ENCODE peak calls at places on chromosomes 7 and 10, in four cellular contexts. L, U, Z and M are unnamed samples.
A peak's percentile ranks its signal among the peaks of the same experiment; 100 is the strongest.

GRCh38 chr7:150939052-150939810 is 38.9 kb downstream of the KCNH2 start:
- DNase-seq in L (no peak), U (no peak), Z (no peak), M (no peak)

GRCh38 chr7:102182016-102182415 is 104.7 kb upstream of the SH2B2 start:
- DNase-seq in U (no peak), Z (no peak), L (no peak), M (no peak)

GRCh38 chr7:82567841-82568240 is 124.3 kb upstream of the CACNA2D1 start:
- DNase-seq in L (no peak), U (no peak), Z (no peak), M (no peak)

GRCh38 chr10:70685461-70685911 is 13.2 kb downstream of the ADAMTS14 start:
- DNase-seq in Z (no peak), U (no peak), L (no peak), M (peak; percentile 27)

GRCh38 chr10:92848441-92849233 is at the start of gene EXOC6:
- DNase-seq in L (peak; percentile 77), Z (peak; percentile 89), U (peak; percentile 80), M (peak; percentile 89)

GRCh38 chr10:78306358-78306757 is 272.7 kb downstream of the RPS24 start:
- DNase-seq in Z (no peak), L (no peak), U (peak; percentile 10), M (no peak)

GRCh38 chr7:20249924-20250323 is 32.7 kb upstream of the MACC1 start:
- DNase-seq in L (peak; percentile 93), Z (no peak), U (no peak), M (no peak)

GRCh38 chr7:157975401-157976372 is 611.9 kb downstream of the PTPRN2 start:
- DNase-seq in U (no peak), Z (no peak), L (no peak), M (no peak)

GRCh38 chr10:122234416-122234815 is 36.7 kb upstream of the BTBD16 start:
- DNase-seq in U (no peak), Z (no peak), L (no peak), M (no peak)

GRCh38 chr10:78263521-78263988 is 229.9 kb downstream of the RPS24 start:
- DNase-seq in Z (no peak), U (no peak), L (peak; percentile 73), M (no peak)

GRCh38 chr10:101485207-101485606 is 102.8 kb downstream of the POLL start:
- DNase-seq in U (no peak), L (no peak), Z (no peak), M (no peak)

GRCh38 chr7:76364198-76364584 is 5.4 kb upstream of the YWHAG start:
- DNase-seq in Z (peak; percentile 67), U (no peak), L (peak; percentile 77), M (peak; percentile 78)

GRCh38 chr10:35486297-35486991 is 118.7 kb upstream of the GJD4 start:
- DNase-seq in L (no peak), Z (no peak), U (no peak), M (no peak)

GRCh38 chr7:22909958-22910357 is 87.3 kb upstream of the TOMM7 start:
- DNase-seq in Z (no peak), U (no peak), L (no peak), M (no peak)
- H3K4me1 ChIP-seq in Z (peaks cover 9% of the 10 kb centered on the region), U (peaks cover 2% of the 10 kb centered on the region), L (no peaks in the 10 kb centered on the region), M (no peaks in the 10 kb centered on the region)

GRCh38 chr7:128344431-128344774 is 695 bp upstream of the RBM28 start:
- DNase-seq in Z (no peak), L (no peak), U (no peak), M (no peak)
- H3K4me3 ChIP-seq in Z (no peak overlapping the region), L (peak overlapping the region; percentile 95), U (no peak overlapping the region), M (no peak overlapping the region)

GRCh38 chr7:75049817-75050216 is 23.8 kb downstream of the RCC1L start:
- DNase-seq in U (no peak), L (no peak), Z (no peak), M (no peak)

GRCh38 chr7:75048435-75049379 is 24.9 kb downstream of the RCC1L start:
- DNase-seq in U (no peak), Z (no peak), L (peak; percentile 82), M (no peak)

GRCh38 chr7:75042299-75042698 is 31.3 kb downstream of the RCC1L start:
- DNase-seq in Z (peak; percentile 71), L (no peak), U (no peak), M (no peak)

GRCh38 chr7:75042831-75043703 is 30.5 kb downstream of the RCC1L start:
- DNase-seq in U (no peak), L (no peak), Z (no peak), M (no peak)

DNA sequence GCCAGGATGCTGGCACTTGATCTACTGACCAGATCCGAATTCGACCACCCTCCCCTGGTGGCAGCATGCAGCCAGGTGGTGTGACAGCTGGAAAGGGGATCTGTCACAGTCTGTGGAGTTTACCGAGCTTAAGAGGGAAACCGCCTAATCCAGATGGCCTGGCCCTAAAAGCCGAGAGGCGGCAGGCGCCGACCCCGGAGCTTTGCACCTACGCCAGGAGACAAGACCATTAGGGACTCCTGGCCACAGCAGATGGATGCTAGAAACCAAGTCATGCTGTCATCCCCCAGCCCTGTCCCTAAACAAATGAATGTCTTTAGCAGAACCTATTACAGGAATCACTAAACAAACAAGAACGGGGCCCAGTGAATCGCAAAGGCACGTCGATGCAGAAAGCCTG is 27.7 kb downstream of the RCC1L start:
- DNase-seq in L (no peak), Z (no peak), U (no peak), M (no peak)
- H3K27ac ChIP-seq in L (no peak overlapping the region), Z (peak overlapping the region; percentile 66), U (no peak overlapping the region), M (no peak overlapping the region)

GRCh38 chr7:144818516-144818915 is 17.3 kb downstream of the TPK1 start:
- DNase-seq in U (no peak), L (peak; percentile 10), Z (no peak), M (peak; percentile 26)
- H3K4me1 ChIP-seq in U (no peaks in the 10 kb centered on the region), L (no peaks in the 10 kb centered on the region), Z (no peaks in the 10 kb centered on the region), M (no peaks in the 10 kb centered on the region)

DNA sequence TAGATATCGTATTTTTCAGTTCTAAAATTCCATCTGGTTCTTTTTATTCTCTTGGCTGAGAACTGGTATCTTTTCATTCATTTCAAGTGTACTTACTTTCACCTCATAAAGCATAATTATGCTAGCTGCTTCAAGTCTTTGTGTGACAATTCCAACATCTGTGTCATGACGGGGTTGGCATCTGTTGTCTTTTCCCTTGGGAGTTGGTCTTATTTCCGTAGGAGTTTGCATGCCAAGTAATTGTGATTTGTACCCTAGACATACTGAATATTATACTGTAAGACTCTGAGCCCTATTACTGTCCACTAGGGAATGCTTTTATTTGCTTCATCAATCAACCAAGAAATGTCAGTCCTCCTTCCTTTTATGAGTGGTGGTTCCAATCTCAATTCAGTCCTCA is 24.6 kb upstream of the HUS1 start:
- DNase-seq in L (no peak), U (no peak), Z (no peak), M (no peak)
- H3K4me3 ChIP-seq in L (no peak overlapping the region), U (no peak overlapping the region), Z (no peak overlapping the region), M (no peak overlapping the region)

GRCh38 chr7:107394301-107394700 is 75.6 kb upstream of the GPR22 start:
- DNase-seq in U (no peak), Z (no peak), L (peak; percentile 10), M (no peak)
- H3K27ac ChIP-seq in U (no peak overlapping the region), Z (no peak overlapping the region), L (no peak overlapping the region), M (no peak overlapping the region)

GRCh38 chr10:11224792-11225448 is 207.2 kb downstream of the CELF2 start:
- DNase-seq in Z (no peak), U (no peak), L (no peak), M (peak; percentile 70)
- H3K4me1 ChIP-seq in Z (no peaks in the 10 kb centered on the region), U (peaks cover 1% of the 10 kb centered on the region), L (no peaks in the 10 kb centered on the region), M (peaks cover 23% of the 10 kb centered on the region)

DNA sequence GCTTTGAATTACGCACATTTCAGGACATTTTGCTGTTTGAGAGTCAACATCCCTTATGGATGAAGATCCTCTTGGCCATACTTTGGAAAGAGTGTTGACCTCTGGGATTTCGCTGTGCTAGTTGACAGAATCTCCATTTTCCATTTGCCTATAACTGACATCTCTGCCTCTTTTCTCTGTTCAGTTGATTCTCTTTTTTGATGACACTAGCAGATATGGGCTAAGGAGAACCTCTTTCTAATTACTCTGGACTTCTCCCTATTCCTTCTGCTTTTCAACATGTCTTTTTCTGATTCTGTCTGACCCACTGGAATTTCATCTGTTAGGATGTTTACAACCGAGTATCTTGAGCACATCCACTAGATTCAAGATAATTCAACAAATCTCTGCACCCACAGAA is 311.5 kb downstream of the CAMK1D start:
- DNase-seq in U (no peak), L (no peak), Z (no peak), M (no peak)
- H3K4me3 ChIP-seq in U (no peak overlapping the region), L (no peak overlapping the region), Z (no peak overlapping the region), M (no peak overlapping the region)

GRCh38 chr7:25777969-25778767 is 373.8 kb upstream of the NFE2L3 start:
- DNase-seq in Z (no peak), L (no peak), U (no peak), M (no peak)
- H3K27ac ChIP-seq in Z (no peak overlapping the region), L (no peak overlapping the region), U (no peak overlapping the region), M (no peak overlapping the region)